ENCODE peak calls at places on chromosomes 1 and 21, in five cellular contexts. S is HCT116, C is kidney epithelial cell, Q is uterus, J is neuronal stem cell. T is an unnamed sample.

GRCh38 chr1:147647796-147648633 is 22.3 kb downstream of the ACP6 start:
- DNase-seq in J (no peak), Q (no peak), C (no peak), S (no peak), T (no peak)

GRCh38 chr1:187958207-187958606 is 1129.5 kb downstream of the PLA2G4A start:
- DNase-seq in C (no peak), S (no peak), J (no peak), Q (no peak), T (no peak)

GRCh38 chr1:74703386-74704182 is 29.3 kb downstream of the CRYZ start:
- DNase-seq in S (no peak), Q (no peak), J (no peak), C (no peak), T (no peak)

GRCh38 chr1:12565966-12566352 is 52.1 kb downstream of the DHRS3 start:
- DNase-seq in C (no peak), J (no peak), Q (no peak), S (no peak), T (no peak)

GRCh38 chr1:69657976-69658375 is 90.3 kb downstream of the LRRC7 start:
- DNase-seq in C (no peak), Q (no peak), J (no peak), S (no peak), T (peak; percentile 32)

GRCh38 chr1:19559641-19560040 is 74.3 kb upstream of the CAPZB start:
- DNase-seq in C (peak; percentile 52), S (no peak), J (no peak), Q (no peak), T (peak; percentile 88)

GRCh38 chr1:244863491-244864252 is 671 bp downstream of the HNRNPU start:
- DNase-seq in C (no peak), J (no peak), S (no peak), Q (no peak), T (no peak)

GRCh38 chr1:57229998-57230397 is 193.9 kb downstream of the DAB1 start:
- DNase-seq in C (no peak), Q (no peak), S (no peak), J (no peak), T (no peak)

GRCh38 chr1:3168678-3169077 is 99.7 kb downstream of the PRDM16 start:
- DNase-seq in C (no peak), Q (no peak), J (no peak), S (no peak), T (no peak)

GRCh38 chr1:18199462-18199861 is 91.9 kb downstream of the IGSF21 start:
- DNase-seq in J (peak; percentile 15), C (no peak), Q (no peak), S (no peak), T (no peak)

GRCh38 chr1:150309758-150310495 is 11.4 kb upstream of the PRPF3 start:
- DNase-seq in Q (no peak), J (no peak), S (no peak), C (no peak), T (no peak)

GRCh38 chr1:88983791-88984552 is 8.5 kb downstream of the KYAT3 start:
- DNase-seq in Q (no peak), S (peak; percentile 23), C (no peak), J (peak; percentile 15), T (peak; percentile 81)

GRCh38 chr1:235325139-235325538 is 2.8 kb downstream of the ARID4B start:
- DNase-seq in Q (no peak), J (no peak), S (no peak), C (no peak), T (no peak)
- H3K4me3 ChIP-seq in Q (no peak overlapping the region), J (no peak overlapping the region), S (no peak overlapping the region), C (peak overlapping the region; percentile 7), T (no peak overlapping the region)

DNA sequence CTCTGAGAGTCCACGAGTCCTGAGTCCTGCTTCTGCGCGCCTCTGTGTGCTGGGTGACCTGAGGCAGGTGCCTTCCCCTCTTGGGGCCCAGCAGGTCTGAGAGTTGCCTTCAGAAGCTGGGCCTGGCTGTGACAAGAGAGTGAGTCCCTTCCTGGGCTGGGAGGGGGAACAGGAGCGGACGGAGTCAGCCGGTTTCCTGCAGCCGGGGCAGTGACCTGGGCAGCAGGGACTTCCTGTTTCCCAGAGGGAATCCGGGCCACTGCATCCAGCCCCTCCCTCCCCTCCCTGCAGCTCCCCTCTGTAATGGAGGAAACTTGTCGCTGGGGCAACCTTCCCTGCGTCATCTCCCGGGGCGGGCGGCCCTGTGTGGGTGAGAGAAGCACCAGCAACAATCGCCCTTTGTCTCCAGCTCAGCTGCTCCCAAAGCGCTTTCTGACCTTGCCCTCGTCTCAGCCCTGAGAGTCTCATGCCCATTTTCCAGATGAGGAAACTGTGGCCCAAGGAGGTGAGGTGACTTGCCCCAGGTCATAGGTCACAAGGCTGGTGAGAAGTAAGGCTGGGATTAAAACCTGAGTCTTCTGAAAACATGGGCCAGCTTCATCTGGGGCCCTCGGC is 61.1 kb downstream of the SDC3 start:
- DNase-seq in C (no peak), S (no peak), J (peak; percentile 44), Q (peak; percentile 76), T (peak; percentile 76)
- H3K4me3 ChIP-seq in C (no peak overlapping the region), S (no peak overlapping the region), J (no peak overlapping the region), Q (no peak overlapping the region), T (no peak overlapping the region)

DNA sequence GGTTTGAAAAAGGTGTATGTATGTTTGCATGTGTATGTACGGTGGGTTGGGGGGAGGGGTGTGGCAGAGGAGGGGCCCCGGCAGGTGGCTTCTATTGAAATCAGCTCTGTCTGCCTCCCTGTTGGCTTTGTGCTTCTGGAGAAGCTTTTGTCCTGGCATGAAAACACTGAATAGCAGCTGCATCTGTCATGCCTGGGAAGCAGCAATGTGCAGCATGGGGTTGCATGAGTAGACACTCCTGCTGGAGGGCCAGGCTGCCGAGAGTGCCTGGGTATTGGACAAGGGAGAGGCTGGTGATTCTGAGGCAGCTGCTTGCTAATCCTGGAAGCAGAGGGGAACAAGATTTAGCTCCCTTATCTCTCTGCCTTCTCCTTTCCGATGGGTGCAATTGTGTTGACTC is 20.5 kb downstream of the MAPKAPK2 start:
- DNase-seq in C (no peak), S (no peak), J (peak; percentile 51), Q (no peak), T (peak; percentile 85)
- H3K4me3 ChIP-seq in C (no peak overlapping the region), S (no peak overlapping the region), J (no peak overlapping the region), Q (no peak overlapping the region), T (no peak overlapping the region)

GRCh38 chr1:54567961-54568360 is 19.9 kb downstream of the ACOT11 start:
- DNase-seq in C (no peak), J (no peak), Q (no peak), S (no peak), T (peak; percentile 57)

GRCh38 chr1:54565113-54565501 is 17.1 kb downstream of the ACOT11 start:
- DNase-seq in J (no peak), S (no peak), Q (no peak), C (no peak), T (no peak)

GRCh38 chr1:54566438-54567141 is 18.6 kb downstream of the ACOT11 start:
- DNase-seq in Q (no peak), C (no peak), S (no peak), J (no peak), T (no peak)

GRCh38 chr1:54559771-54560231 is 11.8 kb downstream of the ACOT11 start:
- DNase-seq in S (no peak), J (no peak), Q (no peak), C (no peak), T (no peak)

DNA sequence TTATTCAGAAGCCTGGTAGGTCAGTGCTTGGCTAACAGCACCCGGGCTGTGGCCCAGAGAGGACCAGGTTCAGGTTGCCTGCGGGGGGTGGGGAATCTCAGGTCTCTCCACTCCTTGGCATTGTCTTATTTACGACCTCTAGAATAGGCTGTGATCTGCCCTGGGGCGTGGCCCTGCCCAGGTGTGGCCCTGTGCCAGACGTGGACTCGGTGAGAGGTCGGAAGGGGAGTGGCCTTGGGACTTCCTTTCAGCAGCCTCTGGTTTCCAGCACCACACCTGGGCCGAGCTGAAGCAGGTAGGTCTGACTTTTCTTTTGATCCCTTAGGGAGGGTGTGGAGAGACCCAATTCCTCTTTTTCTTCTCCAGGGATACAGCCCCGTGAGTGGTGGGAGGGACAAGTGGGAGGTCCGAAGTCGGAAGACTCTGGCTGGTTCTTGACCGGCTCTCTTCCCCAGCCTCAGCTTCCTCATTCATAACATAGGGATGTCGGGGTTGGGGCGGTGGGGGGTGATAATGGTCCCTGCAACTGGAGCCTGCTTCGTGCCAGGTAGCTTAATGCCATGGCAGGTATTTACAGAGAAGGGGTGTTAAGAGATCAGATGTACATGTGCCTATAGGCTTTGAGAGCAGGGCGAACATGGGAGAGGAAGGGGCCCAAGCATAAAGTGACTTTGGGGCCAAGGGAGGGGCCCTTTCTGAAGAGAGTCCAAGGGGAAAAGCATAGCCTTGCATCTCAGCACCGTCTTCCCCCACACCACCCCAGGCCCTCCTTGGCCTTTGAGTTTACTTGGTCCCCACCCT is 16.5 kb downstream of the ACOT11 start:
- DNase-seq in J (no peak), S (peak; percentile 79), Q (no peak), C (no peak), T (no peak)
- H3K4me3 ChIP-seq in J (no peak overlapping the region), S (peak overlapping the region; percentile 58), Q (no peak overlapping the region), C (no peak overlapping the region), T (no peak overlapping the region)

GRCh38 chr1:50417946-50418599 is 5.2 kb downstream of the DMRTA2 start:
- DNase-seq in C (no peak), J (no peak), Q (no peak), S (no peak), T (no peak)

GRCh38 chr1:50418600-50419109 is 4.6 kb downstream of the DMRTA2 start:
- DNase-seq in C (no peak), J (peak; percentile 40), Q (no peak), S (no peak), T (no peak)

GRCh38 chr1:50419907-50420248 is 3.4 kb downstream of the DMRTA2 start:
- DNase-seq in C (no peak), Q (no peak), S (no peak), J (no peak), T (no peak)

GRCh38 chr1:50420283-50420682 is 3.0 kb downstream of the DMRTA2 start:
- DNase-seq in Q (no peak), C (no peak), J (no peak), S (no peak), T (no peak)

DNA sequence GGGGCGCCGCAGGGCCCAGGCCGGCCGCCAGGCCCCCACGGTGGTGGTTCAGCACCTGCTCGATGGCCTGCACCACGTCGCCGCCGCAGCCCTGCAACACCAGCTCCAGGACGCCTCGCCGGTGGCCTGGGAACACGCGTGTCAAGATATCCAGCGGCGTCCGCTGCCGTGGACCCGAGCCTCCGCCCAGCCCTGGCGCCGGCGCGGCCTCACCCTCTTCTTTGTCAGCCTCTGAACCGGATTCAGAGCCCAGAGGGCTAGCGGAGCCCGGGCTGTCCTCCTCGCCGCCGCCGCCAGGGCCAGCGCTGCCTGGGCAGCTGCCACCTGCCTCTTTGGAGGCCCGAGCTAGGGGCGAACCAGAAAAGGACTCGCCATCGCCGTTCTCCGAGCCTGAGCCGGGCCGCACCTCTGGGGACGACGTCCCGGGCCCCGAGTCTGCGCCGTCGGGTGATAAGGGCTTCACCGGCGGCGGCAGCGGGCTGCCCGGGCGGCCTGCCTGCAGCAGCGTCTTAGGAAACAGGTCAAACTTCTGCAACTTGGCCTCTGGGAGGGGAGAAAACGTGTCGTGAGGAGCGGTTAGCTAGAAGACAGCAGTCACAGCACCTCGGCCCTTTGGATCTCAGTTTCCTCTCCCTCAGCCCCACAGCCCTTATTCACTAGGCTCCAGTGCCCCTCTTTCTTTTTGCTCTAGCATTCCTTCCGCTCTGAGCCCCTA is 3.9 kb downstream of the DMRTA2 start:
- DNase-seq in S (no peak), J (peak; percentile 46), Q (no peak), C (no peak), T (no peak)
- H3K4me3 ChIP-seq in S (no peak overlapping the region), J (peak overlapping the region; percentile 41), Q (no peak overlapping the region), C (no peak overlapping the region), T (no peak overlapping the region)

GRCh38 chr21:41763398-41763931 is 3.4 kb downstream of the RIPK4 start:
- DNase-seq in J (no peak), S (no peak), Q (no peak), C (no peak), T (no peak)
- H3K4me3 ChIP-seq in J (no peak overlapping the region), S (no peak overlapping the region), Q (no peak overlapping the region), C (peak overlapping the region; percentile 92), T (no peak overlapping the region)

T was measured in cardiac fibroblast.